ENCODE peak calls at places on chromosomes 1 and 21, in seven cellular contexts. G, P, L, Y, E, R and K are unnamed samples.

GRCh38 chr21:44485254-44485793 is 30.0 kb downstream of the LRRC3 start:
- DNase-seq in R (peak; percentile 35), L (no peak), E (no peak), P (no peak), G (no peak), Y (no peak), K (no peak)

GRCh38 chr1:186762653-186763052 is 66.1 kb upstream of the PLA2G4A start:
- DNase-seq in E (no peak), G (no peak), L (no peak), R (no peak), P (no peak), Y (no peak), K (no peak)

GRCh38 chr1:102858695-102859094 is 249.6 kb downstream of the COL11A1 start:
- DNase-seq in G (no peak), E (no peak), R (peak; percentile 90), L (no peak), Y (peak; percentile 48), P (no peak), K (no peak)

GRCh38 chr21:44458971-44459711 is 3.8 kb downstream of the LRRC3 start:
- DNase-seq in Y (no peak), P (no peak), R (no peak), G (no peak), L (no peak), E (no peak), K (no peak)

GRCh38 chr1:31297273-31298247 is 728 bp downstream of the ZCCHC17 start:
- DNase-seq in R (peak; percentile 21), L (peak; percentile 8), P (no peak), Y (no peak), E (no peak), G (no peak), K (no peak)

GRCh38 chr1:235952950-235953615 is 86.4 kb upstream of the LYST start:
- DNase-seq in Y (no peak), P (no peak), G (no peak), L (no peak), E (no peak), R (no peak), K (no peak)

GRCh38 chr1:17540255-17541001 is 930 bp downstream of the ARHGEF10L start:
- DNase-seq in E (peak; percentile 50), R (no peak), G (no peak), L (peak; percentile 69), P (no peak), Y (no peak), K (no peak)

GRCh38 chr1:23402286-23403037 is 22.1 kb downstream of the TCEA3 start:
- DNase-seq in R (no peak), L (no peak), G (no peak), E (no peak), Y (no peak), P (no peak), K (no peak)

GRCh38 chr1:229024528-229025119 is 246.3 kb upstream of the RAB4A start:
- DNase-seq in Y (peak; percentile 64), P (no peak), R (peak; percentile 75), E (no peak), L (peak; percentile 67), G (no peak), K (no peak)

GRCh38 chr1:111422546-111423391 is 4.8 kb downstream of the OVGP1 start:
- DNase-seq in G (no peak), L (no peak), E (no peak), Y (no peak), P (no peak), R (no peak), K (no peak)

GRCh38 chr21:41562101-41563000 is 54.4 kb upstream of the TMPRSS2 start:
- DNase-seq in L (no peak), G (no peak), R (no peak), P (no peak), E (no peak), Y (no peak), K (no peak)

GRCh38 chr1:157073944-157074685 is 25.5 kb downstream of the ETV3L start:
- DNase-seq in E (peak; percentile 42), G (no peak), P (peak; percentile 75), L (peak; percentile 71), R (peak; percentile 56), Y (no peak), K (peak; percentile 47)

GRCh38 chr21:41627428-41627827 is 119.5 kb upstream of the TMPRSS2 start:
- DNase-seq in P (no peak), E (no peak), G (no peak), Y (peak; percentile 68), R (no peak), L (no peak), K (no peak)

GRCh38 chr1:222924140-222924706 is 109.4 kb downstream of the DISP1 start:
- DNase-seq in R (no peak), L (no peak), P (no peak), E (no peak), Y (no peak), G (no peak), K (no peak)

GRCh38 chr1:24417681-24418080 is 2.1 kb downstream of the NIPAL3 start:
- DNase-seq in Y (no peak), E (no peak), G (no peak), R (peak; percentile 73), P (no peak), L (no peak), K (no peak)

GRCh38 chr1:154304664-154305337 is 16.1 kb upstream of the AQP10 start:
- DNase-seq in R (no peak), L (no peak), E (no peak), G (no peak), P (no peak), Y (no peak), K (no peak)

GRCh38 chr1:200030791-200031190 is 3.3 kb downstream of the NR5A2 start:
- DNase-seq in E (no peak), G (no peak), Y (no peak), R (no peak), P (no peak), L (no peak), K (no peak)

GRCh38 chr1:43981636-43982035 is 2.6 kb downstream of the B4GALT2 start:
- DNase-seq in P (no peak), Y (no peak), R (no peak), E (no peak), L (no peak), G (no peak), K (no peak)

GRCh38 chr1:150807257-150807637 is 813 bp downstream of the CTSK start:
- DNase-seq in Y (no peak), G (no peak), L (no peak), E (no peak), P (no peak), R (no peak), K (no peak)

GRCh38 chr1:52552236-52552504 is 722 bp downstream of the TUT4 start:
- DNase-seq in P (peak; percentile 37), Y (peak; percentile 43), L (no peak), E (peak; percentile 47), R (peak; percentile 75), G (peak; percentile 35), K (peak; percentile 62)

GRCh38 chr1:20199410-20199809 is 13.1 kb upstream of the PLA2G2C start:
- DNase-seq in R (no peak), Y (no peak), G (no peak), E (no peak), P (no peak), L (no peak), K (no peak)

GRCh38 chr1:153749408-153750005 is 21.7 kb downstream of the INTS3 start:
- DNase-seq in R (peak; percentile 77), G (peak; percentile 80), L (peak; percentile 79), Y (peak; percentile 34), P (peak; percentile 83), E (peak; percentile 78), K (peak; percentile 58)

GRCh38 chr1:54084794-54085193 is 31.4 kb downstream of the TCEANC2 start:
- DNase-seq in Y (no peak), R (no peak), L (no peak), P (no peak), E (no peak), G (no peak), K (no peak)

GRCh38 chr1:201538618-201539551 is at the start of gene NAV1:
- DNase-seq in G (peak; percentile 55), R (peak; percentile 80), P (peak; percentile 49), E (peak; percentile 68), Y (no peak), L (peak; percentile 88), K (peak; percentile 26)

GRCh38 chr1:168918860-168919741 is 187.4 kb upstream of the ATP1B1 start:
- DNase-seq in Y (no peak), P (no peak), E (peak; percentile 38), R (no peak), L (no peak), G (peak; percentile 33), K (peak; percentile 40)

GRCh38 chr1:172698224-172698623 is 39.3 kb downstream of the FASLG start:
- DNase-seq in R (no peak), L (no peak), Y (no peak), P (no peak), G (no peak), E (no peak), K (no peak)

GRCh38 chr21:38930838-38931237 is 125.1 kb downstream of the ETS2 start:
- DNase-seq in G (no peak), R (peak; percentile 52), P (no peak), Y (peak; percentile 62), E (peak; percentile 7), L (no peak), K (no peak)

GRCh38 chr1:45005761-45006160 is 5.4 kb downstream of the HECTD3 start:
- DNase-seq in G (no peak), Y (no peak), P (no peak), E (no peak), L (no peak), R (no peak), K (no peak)

GRCh38 chr1:119862276-119862675 is 34.0 kb downstream of the ADAM30 start:
- DNase-seq in Y (no peak), R (peak; percentile 48), G (no peak), L (no peak), P (no peak), E (no peak), K (no peak)

GRCh38 chr1:22804333-22804906 is 93.8 kb downstream of the EPHB2 start:
- DNase-seq in R (no peak), Y (no peak), L (no peak), P (no peak), G (no peak), E (no peak), K (no peak)

GRCh38 chr1:99943238-99943794 is 26.5 kb upstream of the SLC35A3 start:
- DNase-seq in R (no peak), P (no peak), E (no peak), Y (peak; percentile 71), G (no peak), L (no peak), K (no peak)

GRCh38 chr1:111241797-111242196 is 14.3 kb downstream of the CHI3L2 start:
- DNase-seq in E (no peak), Y (no peak), R (no peak), P (no peak), L (no peak), G (no peak), K (no peak)

GRCh38 chr21:42997053-42997452 is 22.7 kb downstream of the PKNOX1 start:
- DNase-seq in R (peak; percentile 96), G (no peak), P (peak; percentile 28), L (peak; percentile 44), E (no peak), Y (peak; percentile 90), K (no peak)

GRCh38 chr21:41367598-41368360 is 6.0 kb downstream of the MX2 start:
- DNase-seq in R (no peak), P (peak; percentile 9), E (no peak), L (no peak), Y (no peak), G (no peak), K (no peak)